ENCODE peak calls at places on chromosomes 2 and 18, in eight cellular contexts. L is CD4-positive, alpha-beta memory T cell; X is HFFc6; D is left cardiac atrium; N is heart left ventricle; A is T-helper 2 cell; P is fibroblast of the conjunctiva; S is central memory CD4-positive, alpha-beta T cell. O is an unnamed sample.

GRCh38 chr2:219057709-219058540 is 2.8 kb downstream of the IHH start:
- DNase-seq in L (peak), X (peak), D (peak), N (peak), A (peak), P (peak), S (peak), O (peak)

GRCh38 chr2:241982711-241983570 is 113.4 kb downstream of the RTP5 start:
- DNase-seq in L (no peak), X (no peak), D (no peak), N (no peak), A (no peak), P (no peak), S (no peak), O (no peak)

GRCh38 chr18:13095466-13095865 is 104.3 kb downstream of the CEP192 start:
- DNase-seq in L (no peak), X (no peak), D (no peak), N (no peak), A (no peak), P (no peak), S (no peak), O (no peak)

GRCh38 chr2:99860720-99861375 is 281.5 kb downstream of the AFF3 start:
- DNase-seq in L (no peak), X (no peak), D (no peak), N (no peak), A (no peak), P (no peak), S (no peak), O (no peak)

GRCh38 chr2:98936133-98936916 is at the start of gene CRACDL:
- DNase-seq in L (no peak), X (no peak), D (no peak), N (no peak), A (no peak), P (no peak), S (no peak), O (no peak)

GRCh38 chr18:10190564-10190963 is 263.9 kb upstream of the APCDD1 start:
- DNase-seq in L (no peak), X (peak), D (no peak), N (no peak), A (no peak), P (no peak), S (no peak), O (no peak)

GRCh38 chr18:5530623-5531022 is 13.2 kb downstream of the EPB41L3 start:
- DNase-seq in L (no peak), X (no peak), D (no peak), N (no peak), A (no peak), P (no peak), S (no peak), O (no peak)

GRCh38 chr2:117470311-117471095 is 344.0 kb upstream of the DDX18 start:
- DNase-seq in L (no peak), X (no peak), D (no peak), N (no peak), A (no peak), P (no peak), S (no peak), O (no peak)

GRCh38 chr2:165462433-165462832 is 7.1 kb upstream of the CSRNP3 start:
- DNase-seq in L (no peak), X (no peak), D (no peak), N (no peak), A (no peak), P (no peak), S (no peak), O (no peak)

GRCh38 chr2:166373951-166374350 is 1.8 kb downstream of the SCN9A start:
- DNase-seq in L (no peak), X (peak), D (no peak), N (no peak), A (no peak), P (peak), S (no peak), O (no peak)

GRCh38 chr2:180980185-180980942 is at the start of gene UBE2E3:
- DNase-seq in L (peak), X (peak), D (peak), N (peak), A (peak), P (peak), S (peak), O (peak)